ENCODE peak calls at places on chromosome 21, in five cellular contexts. E, U, Q, D and V are unnamed samples. For H3K4me1, the result is how much of the 10 kb centered on the place peaks cover.

GRCh38 chr21:25400427-25400826 is 206.9 kb downstream of the MRPL39 start:
- DNase-seq in D (no peak), E (no peak), U (no peak), Q (no peak), V (no peak)

GRCh38 chr21:43289442-43289841 is 120.6 kb downstream of the CRYAA start:
- DNase-seq in Q (no peak), U (no peak), E (no peak), D (no peak), V (no peak)

GRCh38 chr21:18550361-18550760 is 146.8 kb upstream of the TMPRSS15 start:
- DNase-seq in D (no peak), E (no peak), Q (no peak), U (no peak), V (no peak)

GRCh38 chr21:37270576-37271365 is 3.6 kb upstream of the VPS26C start:
- DNase-seq in E (no peak), Q (no peak), D (no peak), U (no peak), V (no peak)

GRCh38 chr21:37712204-37712934 is 203.9 kb downstream of the KCNJ6 start:
- DNase-seq in E (peak), U (peak), Q (peak), D (peak), V (no peak)

GRCh38 chr21:25297117-25297516 is 310.2 kb downstream of the MRPL39 start:
- DNase-seq in U (no peak), D (no peak), Q (no peak), E (no peak), V (no peak)

GRCh38 chr21:38488640-38489282 is 9.5 kb downstream of the ERG start:
- DNase-seq in Q (no peak), E (no peak), U (no peak), D (no peak), V (no peak)

GRCh38 chr21:43627527-43627926 is 31.8 kb downstream of the HSF2BP start:
- DNase-seq in D (no peak), E (no peak), U (no peak), Q (no peak), V (no peak)

GRCh38 chr21:15193937-15194336 is 129.1 kb upstream of the NRIP1 start:
- DNase-seq in Q (no peak), E (no peak), D (no peak), U (no peak), V (no peak)

GRCh38 chr21:21722736-21723135 is 724.5 kb downstream of the NCAM2 start:
- DNase-seq in Q (no peak), U (no peak), E (no peak), D (no peak), V (no peak)

GRCh38 chr21:41068411-41069304 is 99.3 kb upstream of the BACE2 start:
- DNase-seq in Q (peak), U (peak), D (peak), E (peak), V (peak)

GRCh38 chr21:41074607-41075184 is 93.3 kb upstream of the BACE2 start:
- DNase-seq in U (no peak), Q (no peak), E (no peak), D (no peak), V (no peak)

GRCh38 chr21:41075668-41076463 is 92.1 kb upstream of the BACE2 start:
- DNase-seq in E (no peak), U (no peak), D (no peak), Q (no peak), V (no peak)

GRCh38 chr21:41069305-41069642 is 98.7 kb upstream of the BACE2 start:
- DNase-seq in E (no peak), Q (no peak), D (no peak), U (no peak), V (no peak)

DNA sequence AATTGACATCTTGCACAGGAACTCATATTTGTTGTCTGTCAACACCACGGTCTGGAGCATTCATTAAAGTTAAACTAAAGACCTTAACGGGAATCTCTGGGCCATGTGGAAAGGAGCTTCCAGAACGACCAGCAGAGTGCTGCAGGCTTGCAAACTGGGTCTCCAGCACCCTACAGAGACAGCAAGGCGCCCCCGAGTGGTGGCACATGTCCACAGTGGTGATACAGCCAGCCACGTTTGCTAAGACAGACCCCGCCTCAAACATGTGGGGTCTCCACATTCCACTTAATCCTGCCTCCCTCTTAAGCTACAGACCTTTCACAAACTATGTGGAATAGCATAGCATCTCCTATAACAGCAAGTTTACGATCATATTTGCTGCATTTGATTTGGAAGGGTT is 96.5 kb upstream of the BACE2 start:
- DNase-seq in Q (peak), D (no peak), E (no peak), U (no peak), V (no peak)
- H3K4me1 ChIP-seq in Q (under half), D (under half), E (under half), U (under half), V (under half)

DNA sequence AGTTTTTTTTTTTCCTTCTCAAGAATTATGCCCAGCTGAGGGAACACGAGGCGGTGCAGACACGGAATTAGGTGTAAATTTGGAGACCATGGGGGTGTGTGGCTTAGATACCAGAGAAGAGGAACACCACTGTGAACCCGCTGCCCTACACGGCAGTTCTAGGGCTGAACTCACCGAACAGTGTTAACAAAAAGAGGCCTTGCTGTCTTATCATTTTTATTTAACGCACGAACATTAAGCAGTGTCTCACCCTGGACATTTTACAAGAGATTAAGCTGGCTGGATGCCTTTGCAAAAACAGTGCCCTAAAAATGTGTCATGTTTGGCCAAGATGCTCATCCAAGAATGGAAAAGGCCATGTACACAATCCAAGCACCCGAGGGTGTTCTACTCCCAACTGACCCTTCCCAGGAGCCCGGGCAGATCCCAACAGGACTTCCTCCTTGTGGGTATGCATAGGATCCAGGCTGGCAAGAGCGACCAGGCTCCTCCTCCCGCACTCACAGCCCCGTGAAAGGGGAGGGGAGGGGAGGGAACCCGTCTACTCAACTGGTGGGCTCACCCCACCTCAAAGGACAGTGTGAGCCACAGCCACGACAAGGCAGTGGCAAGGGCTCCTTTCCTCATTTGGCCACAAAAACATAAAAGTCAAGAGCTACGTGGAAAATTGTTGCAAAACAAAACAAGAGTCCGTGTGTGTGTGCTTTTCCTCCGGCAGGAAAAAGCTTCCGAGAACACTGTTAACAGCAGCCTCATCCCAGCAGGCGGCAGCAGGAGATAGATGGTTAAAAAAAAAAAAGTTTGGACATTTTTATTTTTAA is 20.3 kb downstream of the C2CD2 start:
- DNase-seq in D (no peak), Q (no peak), U (no peak), E (no peak), V (no peak)
- TF ChIP-seq CTCF in D (peak), Q (no peak), U (peak), E (peak), V (no peak)

DNA sequence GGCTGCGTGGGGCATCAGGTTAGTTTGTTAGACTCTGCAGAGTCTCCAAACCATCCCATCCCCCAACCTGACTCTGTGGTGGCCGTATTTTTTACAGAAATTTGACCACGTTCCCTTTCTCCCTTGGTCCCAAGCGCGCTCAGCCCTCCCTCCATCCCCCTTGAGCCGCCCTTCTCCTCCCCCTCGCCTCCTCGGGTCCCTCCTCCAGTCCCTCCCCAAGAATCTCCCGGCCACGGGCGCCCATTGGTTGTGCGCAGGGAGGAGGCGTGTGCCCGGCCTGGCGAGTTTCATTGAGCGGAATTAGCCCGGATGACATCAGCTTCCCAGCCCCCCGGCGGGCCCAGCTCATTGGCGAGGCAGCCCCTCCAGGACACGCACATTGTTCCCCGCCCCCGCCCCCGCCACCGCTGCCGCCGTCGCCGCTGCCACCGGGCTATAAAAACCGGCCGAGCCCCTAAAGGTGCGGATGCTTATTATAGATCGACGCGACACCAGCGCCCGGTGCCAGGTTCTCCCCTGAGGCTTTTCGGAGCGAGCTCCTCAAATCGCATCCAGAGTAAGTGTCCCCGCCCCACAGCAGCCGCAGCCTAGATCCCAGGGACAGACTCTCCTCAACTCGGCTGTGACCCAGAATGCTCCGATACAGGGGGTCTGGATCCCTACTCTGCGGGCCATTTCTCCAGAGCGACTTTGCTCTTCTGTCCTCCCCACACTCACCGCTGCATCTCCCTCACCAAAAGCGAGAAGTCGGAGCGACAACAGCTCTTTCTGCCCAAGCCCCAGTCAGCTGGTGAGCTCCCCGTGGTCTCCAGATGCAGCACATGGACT is at the start of gene OLIG2:
- DNase-seq in E (no peak), D (no peak), Q (no peak), U (no peak), V (no peak)
- H3K4me1 ChIP-seq in E (half or more), D (under half), Q (under half), U (under half), V (under half)

GRCh38 chr21:34039678-34040382 is 33.5 kb upstream of the MRPS6 start:
- DNase-seq in Q (no peak), U (peak), E (peak), D (no peak), V (no peak)
- TF ChIP-seq CTCF in Q (no peak), U (no peak), E (peak), D (no peak), V (no peak)

DNA sequence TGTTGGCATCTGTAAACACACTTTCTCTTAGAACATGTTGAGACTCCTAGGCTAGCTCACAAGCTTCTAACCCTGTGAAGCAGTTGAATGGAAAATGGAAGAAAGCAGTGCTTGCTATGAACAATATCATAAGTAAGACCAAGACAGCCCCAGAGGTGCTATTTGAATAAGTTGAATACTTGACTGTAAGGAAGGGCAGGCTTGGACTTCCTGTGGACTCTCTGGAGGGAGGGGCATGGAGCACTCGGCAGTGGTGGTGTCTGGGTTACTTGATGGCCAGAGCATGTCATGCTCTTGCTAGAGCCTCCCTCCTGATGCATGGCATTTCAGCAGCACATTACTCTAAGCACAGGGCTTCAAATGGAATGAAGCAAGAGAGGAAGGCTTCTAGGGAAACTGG is 60.0 kb downstream of the MRPS6 start:
- DNase-seq in Q (no peak), D (no peak), U (no peak), E (no peak), V (no peak)
- H3K4me1 ChIP-seq in Q (under half), D (half or more), U (under half), E (half or more), V (under half)

GRCh38 chr21:34928637-34929036 is 120.5 kb downstream of the RUNX1 start:
- DNase-seq in Q (no peak), E (no peak), U (no peak), D (no peak), V (no peak)
- TF ChIP-seq CTCF in Q (no peak), E (no peak), U (no peak), D (no peak), V (no peak)

GRCh38 chr21:45087022-45087823 is 12.8 kb downstream of the ADARB1 start:
- DNase-seq in D (no peak), U (no peak), Q (no peak), E (no peak), V (no peak)

GRCh38 chr21:45086342-45086958 is 12.1 kb downstream of the ADARB1 start:
- DNase-seq in D (no peak), E (no peak), Q (no peak), U (no peak), V (no peak)

GRCh38 chr21:45089964-45090363 is 15.6 kb downstream of the ADARB1 start:
- DNase-seq in Q (no peak), D (no peak), E (no peak), U (no peak), V (no peak)

GRCh38 chr21:45088729-45089128 is 14.3 kb downstream of the ADARB1 start:
- DNase-seq in U (no peak), E (no peak), Q (no peak), D (no peak), V (no peak)

DNA sequence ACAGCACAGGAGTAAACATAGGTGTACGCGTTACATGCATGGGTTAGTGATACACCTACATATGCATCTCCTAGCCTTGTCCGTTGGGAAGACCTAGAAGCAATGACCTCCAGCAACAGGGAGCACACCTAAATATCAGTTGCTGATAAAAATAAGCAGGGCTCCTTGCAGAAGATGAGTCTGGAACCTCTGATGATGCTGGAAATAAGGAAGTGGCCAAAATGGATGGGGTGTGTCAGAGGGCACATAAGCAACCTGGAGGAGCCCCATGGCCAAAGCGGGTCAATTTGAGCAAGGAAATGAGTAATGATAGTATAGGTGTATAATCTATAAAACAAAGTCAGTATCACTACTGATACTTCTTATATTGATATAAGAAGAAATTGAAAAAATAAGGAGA is 13.7 kb downstream of the ADARB1 start:
- DNase-seq in Q (no peak), U (no peak), D (no peak), E (no peak), V (no peak)
- H3K4me1 ChIP-seq in Q (under half), U (under half), D (half or more), E (half or more), V (under half)

GRCh38 chr21:41170442-41170841 is 2.5 kb downstream of the BACE2 start:
- DNase-seq in Q (peak), D (peak), U (peak), E (no peak), V (peak)

GRCh38 chr21:41169258-41169576 is 1.3 kb downstream of the BACE2 start:
- DNase-seq in U (no peak), E (no peak), D (no peak), Q (no peak), V (no peak)

GRCh38 chr21:41168391-41169257 is 664 bp downstream of the BACE2 start:
- DNase-seq in D (peak), Q (no peak), U (peak), E (peak), V (peak)

GRCh38 chr21:41171210-41171609 is 3.2 kb downstream of the BACE2 start:
- DNase-seq in D (peak), Q (no peak), E (peak), U (no peak), V (no peak)

DNA sequence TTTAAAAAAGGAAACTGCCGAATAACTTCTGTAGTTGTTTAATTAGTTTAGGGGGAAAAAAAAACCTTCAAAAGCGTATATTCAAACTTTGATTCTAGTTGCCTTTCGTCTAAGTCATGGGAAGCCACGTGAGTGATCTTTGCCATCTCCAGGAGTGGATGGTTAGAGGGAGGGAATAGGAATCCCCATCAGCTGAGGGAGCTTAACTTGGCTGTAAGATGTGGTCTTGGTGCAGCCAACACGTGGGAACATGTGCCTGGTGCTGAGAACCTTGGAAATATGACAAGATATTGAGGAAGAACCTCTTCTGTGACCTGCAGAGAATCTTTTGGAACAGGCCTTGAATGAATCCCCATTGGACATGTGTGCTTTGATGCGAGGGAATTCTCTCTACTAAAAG is 1.7 kb downstream of the BACE2 start:
- DNase-seq in U (no peak), Q (no peak), E (no peak), D (no peak), V (no peak)
- TF ChIP-seq CTCF in U (no peak), Q (no peak), E (no peak), D (no peak), V (no peak)

GRCh38 chr21:45488839-45489479 is 53.3 kb downstream of the SLC19A1 start:
- DNase-seq in Q (no peak), D (no peak), U (no peak), E (no peak), V (no peak)
- H3K4me1 ChIP-seq in Q (under half), D (under half), U (under half), E (under half), V (under half)